ENCODE peak calls at places on chromosome 1, in nine cellular contexts. N, Z, X, G, O, U, W, R and T are unnamed samples.

GRCh38 chr1:31705080-31705866 is 1.5 kb upstream of the COL16A1 start:
- DNase-seq in R (peak; percentile 62), W (peak; percentile 67), G (peak; percentile 34), N (peak; percentile 54), Z (no peak), X (no peak), U (peak; percentile 77), O (no peak), T (no peak)

GRCh38 chr1:6025269-6026094 is 20.2 kb upstream of the KCNAB2 start:
- DNase-seq in U (peak; percentile 61), G (no peak), O (no peak), Z (no peak), X (no peak), W (no peak), R (no peak), N (peak; percentile 71), T (no peak)

GRCh38 chr1:54798206-54798605 is 2.9 kb downstream of the TTC22 start:
- DNase-seq in G (no peak), N (no peak), W (peak; percentile 70), R (peak; percentile 69), Z (no peak), X (no peak), U (no peak), O (no peak), T (peak; percentile 40)

GRCh38 chr1:70499695-70500094 is 88.6 kb downstream of the CTH start:
- DNase-seq in O (no peak), N (no peak), X (no peak), R (no peak), Z (no peak), W (no peak), G (peak; percentile 6), U (no peak), T (no peak)

GRCh38 chr1:241612533-241613505 is 27.4 kb downstream of the CHML start:
- DNase-seq in W (no peak), R (no peak), O (no peak), N (no peak), X (no peak), U (no peak), Z (peak; percentile 77), G (no peak), T (no peak)

GRCh38 chr1:67458663-67459062 is 28.5 kb upstream of the SERBP1 start:
- DNase-seq in O (no peak), Z (no peak), X (no peak), R (no peak), G (no peak), U (no peak), N (no peak), W (no peak), T (no peak)

GRCh38 chr1:162191396-162192322 is 122.2 kb downstream of the NOS1AP start:
- DNase-seq in U (no peak), X (no peak), G (no peak), R (peak; percentile 60), Z (no peak), O (no peak), W (no peak), N (no peak), T (no peak)

GRCh38 chr1:175162955-175163354 is 29.6 kb downstream of the KIAA0040 start:
- DNase-seq in U (no peak), X (no peak), N (no peak), R (no peak), G (no peak), O (no peak), Z (no peak), W (no peak), T (no peak)

GRCh38 chr1:172499636-172500141 is 33.3 kb upstream of the SUCO start:
- DNase-seq in Z (no peak), U (no peak), X (no peak), R (peak; percentile 24), O (peak; percentile 54), N (no peak), W (peak; percentile 66), G (peak; percentile 47), T (peak; percentile 67)

GRCh38 chr1:221840511-221841243 is 98.8 kb upstream of the DUSP10 start:
- DNase-seq in R (no peak), Z (no peak), N (no peak), U (no peak), G (no peak), X (no peak), W (no peak), O (no peak), T (no peak)

GRCh38 chr1:229952670-229953520 is 114.1 kb upstream of the GALNT2 start:
- DNase-seq in O (no peak), X (no peak), W (no peak), N (no peak), U (no peak), Z (no peak), G (no peak), R (no peak), T (no peak)

GRCh38 chr1:152752225-152752624 is 5.6 kb upstream of the KPRP start:
- DNase-seq in U (no peak), W (no peak), N (no peak), X (no peak), O (no peak), G (no peak), Z (no peak), R (no peak), T (no peak)

GRCh38 chr1:25748531-25749205 is 51.3 kb upstream of the SELENON start:
- DNase-seq in G (no peak), Z (no peak), O (no peak), X (no peak), R (no peak), U (no peak), N (no peak), W (no peak), T (no peak)

GRCh38 chr1:235932090-235932510 is 65.4 kb upstream of the LYST start:
- DNase-seq in X (no peak), N (no peak), G (peak; percentile 97), W (no peak), Z (no peak), O (peak; percentile 61), R (peak; percentile 66), U (no peak), T (peak; percentile 73)

GRCh38 chr1:36204347-36204909 is 19.8 kb upstream of the THRAP3 start:
- DNase-seq in X (no peak), Z (no peak), U (no peak), W (no peak), N (no peak), R (no peak), O (no peak), G (no peak), T (no peak)
- H3K27ac ChIP-seq in X (peak overlapping the region; percentile 39), Z (peak overlapping the region; percentile 2), U (peak overlapping the region; percentile 86), W (peak overlapping the region; percentile 29), N (peak overlapping the region; percentile 93), R (no peak overlapping the region), O (peak overlapping the region; percentile 77), G (no peak overlapping the region), T (peak overlapping the region; percentile 73)

GRCh38 chr1:191760016-191760415 is 398.2 kb upstream of the RGS18 start:
- DNase-seq in N (no peak), G (no peak), W (no peak), U (no peak), R (no peak), O (no peak), X (no peak), Z (no peak), T (no peak)
- H3K27ac ChIP-seq in N (no peak overlapping the region), G (no peak overlapping the region), W (no peak overlapping the region), U (no peak overlapping the region), R (no peak overlapping the region), O (no peak overlapping the region), X (no peak overlapping the region), Z (no peak overlapping the region), T (no peak overlapping the region)

GRCh38 chr1:65255088-65256050 is 54.0 kb upstream of the DNAJC6 start:
- DNase-seq in N (peak; percentile 35), W (no peak), X (no peak), O (no peak), G (no peak), R (no peak), Z (no peak), U (no peak), T (no peak)

GRCh38 chr1:65254320-65255087 is 54.8 kb upstream of the DNAJC6 start:
- DNase-seq in G (peak; percentile 63), O (peak; percentile 87), X (peak; percentile 75), R (peak; percentile 84), Z (no peak), N (peak; percentile 83), U (peak; percentile 90), W (peak; percentile 88), T (peak; percentile 93)

GRCh38 chr1:65256860-65257719 is 52.3 kb upstream of the DNAJC6 start:
- DNase-seq in N (no peak), G (no peak), Z (no peak), O (no peak), W (no peak), X (no peak), U (no peak), R (no peak), T (no peak)

GRCh38 chr1:65250826-65251225 is 58.5 kb upstream of the DNAJC6 start:
- DNase-seq in X (no peak), R (no peak), W (no peak), G (no peak), U (no peak), N (no peak), Z (no peak), O (no peak), T (no peak)

DNA sequence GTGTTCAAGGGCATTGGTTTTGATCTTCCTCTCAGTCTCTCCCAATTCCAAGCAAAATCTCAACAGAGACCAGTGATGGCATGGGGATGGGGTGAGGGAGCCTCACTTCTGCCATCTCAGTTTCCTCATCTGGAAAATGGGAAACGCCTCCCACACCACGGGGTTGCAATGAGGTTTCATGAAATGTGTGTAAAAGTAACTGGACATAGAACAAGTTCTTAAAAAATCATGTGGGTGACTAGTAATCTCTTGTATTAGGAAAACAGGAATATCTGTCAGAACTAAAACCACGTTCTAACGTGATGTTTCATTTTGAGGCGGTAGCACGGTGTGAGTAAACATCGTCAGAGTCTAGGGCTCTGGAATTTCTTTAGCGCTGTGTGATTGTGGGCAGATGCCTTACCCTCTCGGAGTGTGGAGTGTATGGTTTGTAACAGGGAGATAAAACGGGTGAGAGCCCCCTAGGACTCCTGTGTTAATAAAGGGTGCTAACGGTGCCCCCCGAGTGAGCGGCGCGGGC is 55.5 kb upstream of the DNAJC6 start:
- DNase-seq in U (no peak), G (no peak), O (no peak), R (no peak), N (no peak), X (no peak), Z (no peak), W (no peak), T (no peak)
- H3K27ac ChIP-seq in U (peak overlapping the region; percentile 82), G (no peak overlapping the region), O (peak overlapping the region; percentile 64), R (no peak overlapping the region), N (peak overlapping the region; percentile 100), X (no peak overlapping the region), Z (no peak overlapping the region), W (no peak overlapping the region), T (no peak overlapping the region)

DNA sequence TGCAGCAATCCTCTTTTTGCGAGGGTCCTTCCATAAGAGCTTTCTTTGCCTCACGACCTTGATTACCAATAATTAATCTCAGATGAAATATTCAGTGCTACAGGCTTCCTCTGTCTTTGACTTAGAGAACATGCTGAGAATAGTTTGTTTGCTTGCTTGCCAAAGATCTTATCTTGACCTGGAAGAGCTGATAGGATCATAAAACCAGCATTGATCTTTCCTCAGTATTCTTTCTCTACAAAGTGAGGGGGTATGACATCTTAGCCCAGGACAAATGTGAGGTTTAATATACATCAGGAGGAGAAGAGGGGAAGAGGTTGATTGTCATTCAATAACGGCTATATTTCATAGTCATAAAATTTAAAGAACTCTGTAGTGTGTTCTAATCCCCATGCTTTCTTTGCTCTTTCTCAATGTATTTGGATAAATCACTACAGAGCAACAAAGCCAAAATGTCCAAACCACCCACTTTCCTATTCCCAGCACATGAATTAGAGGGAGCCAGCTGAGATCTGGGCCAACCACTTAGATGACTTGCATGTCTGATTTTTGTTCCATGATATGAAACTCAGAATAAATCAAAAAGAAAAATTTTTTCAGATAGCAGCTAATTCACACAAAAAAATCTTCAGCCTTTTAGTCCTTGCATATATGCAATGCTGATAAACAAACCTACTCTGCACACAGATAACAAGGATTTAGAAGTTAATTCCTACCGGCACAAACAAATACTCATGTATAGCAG is 50.5 kb upstream of the IPO9 start:
- DNase-seq in U (no peak), Z (no peak), G (no peak), X (no peak), O (no peak), W (no peak), R (no peak), N (no peak), T (no peak)
- H3K27ac ChIP-seq in U (peak overlapping the region; percentile 71), Z (no peak overlapping the region), G (no peak overlapping the region), X (no peak overlapping the region), O (peak overlapping the region; percentile 15), W (no peak overlapping the region), R (no peak overlapping the region), N (peak overlapping the region; percentile 99), T (peak overlapping the region; percentile 24)